ENCODE peak calls at places on chromosomes 1 and 21, in five cellular contexts. E is NCI-H1092; L is CD8-positive, alpha-beta memory T cell; O is EH; K is C1 segment of cervical spinal cord. Q is an unnamed sample.

GRCh38 chr1:30870035-30870434 is 38.5 kb downstream of the SDC3 start:
- DNase-seq in K (no peak), L (no peak), E (no peak), O (no peak), Q (no peak)

GRCh38 chr1:151314137-151314875 is 12.9 kb downstream of the PI4KB start:
- DNase-seq in O (peak; percentile 92), E (no peak), K (peak; percentile 84), L (no peak), Q (no peak)

GRCh38 chr1:13828454-13829151 is 128.6 kb downstream of the PRDM2 start:
- DNase-seq in L (no peak), E (peak; percentile 28), K (no peak), O (no peak), Q (no peak)

GRCh38 chr1:69991644-69992043 is 213.7 kb downstream of the LRRC40 start:
- DNase-seq in O (peak; percentile 52), E (no peak), L (no peak), K (no peak), Q (no peak)

GRCh38 chr21:21750124-21750825 is 752.1 kb downstream of the NCAM2 start:
- DNase-seq in O (peak; percentile 13), K (no peak), E (no peak), L (no peak), Q (no peak)

GRCh38 chr1:160945079-160945478 is 9.5 kb downstream of the ITLN2 start:
- DNase-seq in K (no peak), E (no peak), O (no peak), L (no peak), Q (no peak)

GRCh38 chr1:19495816-19496528 is 10.6 kb upstream of the CAPZB start:
- DNase-seq in O (peak; percentile 70), L (no peak), E (no peak), K (no peak), Q (no peak)

GRCh38 chr1:183652107-183652506 is 1.0 kb downstream of the APOBEC4 start:
- DNase-seq in L (no peak), K (no peak), O (no peak), E (no peak), Q (no peak)

GRCh38 chr21:25402134-25402957 is 204.9 kb downstream of the MRPL39 start:
- DNase-seq in E (no peak), L (no peak), O (no peak), K (no peak), Q (no peak)

GRCh38 chr1:184404727-184405027 is 17.8 kb downstream of the C1orf21 start:
- DNase-seq in L (no peak), K (no peak), O (no peak), E (no peak), Q (no peak)

GRCh38 chr1:21490774-21491482 is 18.3 kb upstream of the ALPL start:
- DNase-seq in E (peak; percentile 7), K (no peak), O (peak; percentile 84), L (no peak), Q (no peak)

GRCh38 chr1:96966536-96967138 is 245.1 kb downstream of the PTBP2 start:
- DNase-seq in O (peak; percentile 75), L (peak; percentile 55), K (peak; percentile 66), E (peak; percentile 60), Q (peak; percentile 22)

GRCh38 chr1:230080834-230081233 is 13.8 kb downstream of the GALNT2 start:
- DNase-seq in L (no peak), E (no peak), K (no peak), O (no peak), Q (no peak)

GRCh38 chr1:186440584-186440983 is 20.3 kb downstream of the PDC start:
- DNase-seq in O (no peak), K (no peak), L (no peak), E (no peak), Q (no peak)

GRCh38 chr1:202130275-202130646 is 7.5 kb downstream of the GPR37L1 start:
- DNase-seq in L (no peak), K (peak; percentile 92), E (peak; percentile 65), O (no peak), Q (no peak)

GRCh38 chr1:81125672-81126071 is 675.1 kb upstream of the ADGRL2 start:
- DNase-seq in L (no peak), E (no peak), O (no peak), K (no peak), Q (no peak)

GRCh38 chr1:28898267-28898955 is 16.0 kb upstream of the EPB41 start:
- DNase-seq in E (no peak), O (no peak), L (no peak), K (no peak), Q (no peak)

GRCh38 chr1:12609469-12610003 is 8.5 kb downstream of the DHRS3 start:
- DNase-seq in L (no peak), E (no peak), O (no peak), K (no peak), Q (no peak)

GRCh38 chr1:24278726-24279125 is 40.4 kb upstream of the GRHL3 start:
- DNase-seq in O (no peak), E (no peak), L (no peak), K (no peak), Q (no peak)

GRCh38 chr1:215891673-215892072 is 324.6 kb downstream of the KCTD3 start:
- DNase-seq in L (no peak), E (no peak), O (peak; percentile 13), K (no peak), Q (no peak)

GRCh38 chr1:11796036-11796828 is 9.5 kb downstream of the MTHFR start:
- DNase-seq in O (peak; percentile 42), L (no peak), E (no peak), K (no peak), Q (no peak)

GRCh38 chr1:214241060-214241459 is 39.9 kb upstream of the SMYD2 start:
- DNase-seq in O (peak; percentile 20), K (no peak), L (no peak), E (no peak), Q (no peak)

GRCh38 chr1:29330856-29331255 is 94.5 kb downstream of the PTPRU start:
- DNase-seq in E (no peak), L (no peak), O (no peak), K (no peak), Q (no peak)

GRCh38 chr1:3014041-3014440 is 7.2 kb upstream of the ACTRT2 start:
- DNase-seq in K (no peak), L (no peak), E (no peak), O (no peak), Q (no peak)

GRCh38 chr1:117653732-117654484 is 48.1 kb downstream of the TENT5C start:
- DNase-seq in O (no peak), L (no peak), E (no peak), K (no peak), Q (no peak)

GRCh38 chr1:113760102-113760804 is 967 bp upstream of the PHTF1 start:
- DNase-seq in L (no peak), O (no peak), K (no peak), E (no peak), Q (no peak)

GRCh38 chr1:229870381-229870780 is 196.7 kb upstream of the GALNT2 start:
- DNase-seq in L (no peak), E (no peak), O (no peak), K (no peak), Q (no peak)

Q was measured in KG1.